ENCODE peak calls at places on chromosomes 13 and 19, in five cellular contexts. One of them, this sample, is unnamed. For H3K27me3, the result is how much of the 10 kb centered on the place peaks cover.

GRCh38 chr19:55119053-55119452 is 1.6 kb upstream of the PPP1R12C start:
- DNase-seq in lung: no peak
- DNase-seq in uterus: no peak
- DNase-seq in tibial nerve: no peak
- DNase-seq in bronchial epithelial cell: no peak
- DNase-seq in this sample: no peak

GRCh38 chr19:17235618-17236413 is 9.8 kb downstream of the OCEL1 start:
- DNase-seq in lung: peak
- DNase-seq in bronchial epithelial cell: peak
- DNase-seq in uterus: peak
- DNase-seq in tibial nerve: no peak
- DNase-seq in this sample: peak

GRCh38 chr13:27024781-27025492 is 146.7 kb downstream of the USP12 start:
- DNase-seq in uterus: no peak
- DNase-seq in lung: no peak
- DNase-seq in tibial nerve: no peak
- DNase-seq in bronchial epithelial cell: no peak
- DNase-seq in this sample: no peak

GRCh38 chr13:90447735-90448103 is 899.8 kb upstream of the MIR17HG start:
- DNase-seq in bronchial epithelial cell: peak
- DNase-seq in lung: no peak
- DNase-seq in tibial nerve: no peak
- DNase-seq in uterus: no peak
- DNase-seq in this sample: no peak

GRCh38 chr13:42895781-42896180 is 96.3 kb downstream of the EPSTI1 start:
- DNase-seq in bronchial epithelial cell: no peak
- DNase-seq in lung: no peak
- DNase-seq in uterus: no peak
- DNase-seq in tibial nerve: no peak
- DNase-seq in this sample: no peak

GRCh38 chr19:48708471-48708870 is 11.1 kb downstream of the MAMSTR start:
- DNase-seq in tibial nerve: no peak
- DNase-seq in lung: no peak
- DNase-seq in bronchial epithelial cell: no peak
- DNase-seq in uterus: no peak
- DNase-seq in this sample: no peak

GRCh38 chr13:98575876-98576214 is 1.1 kb downstream of the STK24 start:
- DNase-seq in uterus: no peak
- DNase-seq in bronchial epithelial cell: no peak
- DNase-seq in lung: no peak
- DNase-seq in tibial nerve: no peak
- DNase-seq in this sample: no peak

GRCh38 chr13:61111529-61111928 is 304.1 kb downstream of the PCDH20 start:
- DNase-seq in uterus: no peak
- DNase-seq in lung: no peak
- DNase-seq in bronchial epithelial cell: no peak
- DNase-seq in tibial nerve: no peak
- DNase-seq in this sample: no peak

GRCh38 chr19:42850981-42851717 is 28.4 kb downstream of the PSG1 start:
- DNase-seq in uterus: no peak
- DNase-seq in bronchial epithelial cell: peak
- DNase-seq in lung: no peak
- DNase-seq in tibial nerve: peak
- DNase-seq in this sample: peak

GRCh38 chr13:84230568-84230967 is 348.3 kb upstream of the SLITRK1 start:
- DNase-seq in uterus: no peak
- DNase-seq in bronchial epithelial cell: no peak
- DNase-seq in lung: no peak
- DNase-seq in tibial nerve: no peak
- DNase-seq in this sample: no peak

GRCh38 chr19:32199501-32200040 is 145.8 kb upstream of the ZNF507 start:
- DNase-seq in tibial nerve: no peak
- DNase-seq in uterus: no peak
- DNase-seq in lung: peak
- DNase-seq in bronchial epithelial cell: no peak
- DNase-seq in this sample: no peak

GRCh38 chr13:26872444-26873173 is 112.0 kb upstream of the GPR12 start:
- DNase-seq in uterus: no peak
- DNase-seq in lung: no peak
- DNase-seq in bronchial epithelial cell: peak
- DNase-seq in tibial nerve: no peak
- DNase-seq in this sample: peak

GRCh38 chr19:42764836-42765235 is 642 bp downstream of the PSG8 start:
- DNase-seq in tibial nerve: no peak
- DNase-seq in bronchial epithelial cell: no peak
- DNase-seq in lung: no peak
- DNase-seq in uterus: no peak
- DNase-seq in this sample: no peak

GRCh38 chr19:3668331-3669133 is 31.7 kb downstream of the PIP5K1C start:
- DNase-seq in uterus: peak
- DNase-seq in tibial nerve: no peak
- DNase-seq in lung: no peak
- DNase-seq in bronchial epithelial cell: no peak
- DNase-seq in this sample: no peak

GRCh38 chr19:7762719-7763293 is at the start of gene CLEC4M:
- DNase-seq in uterus: no peak
- DNase-seq in lung: no peak
- DNase-seq in bronchial epithelial cell: no peak
- DNase-seq in tibial nerve: no peak
- DNase-seq in this sample: no peak

GRCh38 chr13:30577381-30577780 is 40.3 kb upstream of the USPL1 start:
- DNase-seq in tibial nerve: no peak
- DNase-seq in lung: no peak
- DNase-seq in uterus: no peak
- DNase-seq in bronchial epithelial cell: peak
- DNase-seq in this sample: no peak

GRCh38 chr13:41019578-41020347 is 647 bp upstream of the ELF1 start:
- DNase-seq in bronchial epithelial cell: no peak
- DNase-seq in tibial nerve: no peak
- DNase-seq in uterus: no peak
- DNase-seq in lung: no peak
- DNase-seq in this sample: peak

GRCh38 chr19:55638864-55639359 is 1.9 kb upstream of the ZNF580 start:
- DNase-seq in lung: no peak
- DNase-seq in bronchial epithelial cell: no peak
- DNase-seq in uterus: no peak
- DNase-seq in tibial nerve: no peak
- DNase-seq in this sample: no peak

GRCh38 chr19:40394816-40395210 is 4.8 kb upstream of the HIPK4 start:
- DNase-seq in bronchial epithelial cell: no peak
- DNase-seq in lung: no peak
- DNase-seq in uterus: no peak
- DNase-seq in tibial nerve: no peak
- DNase-seq in this sample: no peak

GRCh38 chr13:109332501-109333499 is 453.6 kb downstream of the IRS2 start:
- DNase-seq in bronchial epithelial cell: no peak
- DNase-seq in tibial nerve: no peak
- DNase-seq in uterus: no peak
- DNase-seq in lung: no peak
- DNase-seq in this sample: no peak

GRCh38 chr19:18414504-18415176 is 4.6 kb upstream of the SSBP4 start:
- DNase-seq in tibial nerve: no peak
- DNase-seq in lung: no peak
- DNase-seq in uterus: peak
- DNase-seq in bronchial epithelial cell: no peak
- DNase-seq in this sample: no peak

GRCh38 chr13:66462187-66462586 is 767.9 kb downstream of the PCDH9 start:
- DNase-seq in uterus: no peak
- DNase-seq in tibial nerve: no peak
- DNase-seq in lung: no peak
- DNase-seq in bronchial epithelial cell: no peak
- DNase-seq in this sample: no peak

GRCh38 chr13:66405908-66406802 is 824.0 kb downstream of the PCDH9 start:
- DNase-seq in bronchial epithelial cell: peak
- DNase-seq in tibial nerve: no peak
- DNase-seq in lung: no peak
- DNase-seq in uterus: no peak
- DNase-seq in this sample: no peak

GRCh38 chr19:1407662-1408299 is 395 bp downstream of the DAZAP1 start:
- DNase-seq in tibial nerve: no peak
- DNase-seq in uterus: peak
- DNase-seq in bronchial epithelial cell: no peak
- DNase-seq in lung: peak
- DNase-seq in this sample: no peak

GRCh38 chr13:103703246-103703645 is 637.0 kb upstream of the SLC10A2 start:
- DNase-seq in lung: no peak
- DNase-seq in uterus: no peak
- DNase-seq in tibial nerve: no peak
- DNase-seq in bronchial epithelial cell: no peak
- DNase-seq in this sample: no peak

GRCh38 chr13:32947411-32947810 is 68.8 kb upstream of the KL start:
- DNase-seq in uterus: no peak
- DNase-seq in lung: no peak
- DNase-seq in bronchial epithelial cell: no peak
- DNase-seq in tibial nerve: no peak
- DNase-seq in this sample: no peak

GRCh38 chr13:27147530-27148170 is 24.0 kb downstream of the USP12 start:
- DNase-seq in tibial nerve: no peak
- DNase-seq in lung: no peak
- DNase-seq in bronchial epithelial cell: no peak
- DNase-seq in uterus: no peak
- DNase-seq in this sample: no peak

GRCh38 chr13:28854657-28855056 is 34.5 kb downstream of the MTUS2 start:
- DNase-seq in tibial nerve: no peak
- DNase-seq in uterus: no peak
- DNase-seq in bronchial epithelial cell: no peak
- DNase-seq in lung: no peak
- DNase-seq in this sample: peak

GRCh38 chr13:28455580-28456194 is 39.2 kb downstream of the FLT1 start:
- DNase-seq in lung: no peak
- DNase-seq in bronchial epithelial cell: no peak
- DNase-seq in tibial nerve: no peak
- DNase-seq in uterus: no peak
- DNase-seq in this sample: no peak

GRCh38 chr19:34299576-34299975 is 45.2 kb downstream of the GARRE1 start:
- DNase-seq in bronchial epithelial cell: no peak
- DNase-seq in tibial nerve: no peak
- DNase-seq in lung: no peak
- DNase-seq in uterus: no peak
- DNase-seq in this sample: no peak

GRCh38 chr19:53905787-53906186 is 3.3 kb upstream of the CACNG7 start:
- DNase-seq in tibial nerve: no peak
- DNase-seq in uterus: no peak
- DNase-seq in bronchial epithelial cell: no peak
- DNase-seq in lung: no peak
- DNase-seq in this sample: no peak
- H3K27me3 ChIP-seq in tibial nerve: half or more
- H3K27me3 ChIP-seq in uterus: under half
- H3K27me3 ChIP-seq in bronchial epithelial cell: under half
- H3K27me3 ChIP-seq in lung: under half
- H3K27me3 ChIP-seq in this sample: under half

GRCh38 chr13:25493930-25494707 is 122.3 kb downstream of the ATP8A2 start:
- DNase-seq in bronchial epithelial cell: no peak
- DNase-seq in uterus: no peak
- DNase-seq in tibial nerve: no peak
- DNase-seq in lung: no peak
- DNase-seq in this sample: no peak
- H3K27me3 ChIP-seq in bronchial epithelial cell: under half
- H3K27me3 ChIP-seq in uterus: under half
- H3K27me3 ChIP-seq in tibial nerve: under half
- H3K27me3 ChIP-seq in lung: under half
- H3K27me3 ChIP-seq in this sample: under half

GRCh38 chr19:50661087-50661486 is 11.8 kb downstream of the C19orf81 start:
- DNase-seq in tibial nerve: no peak
- DNase-seq in uterus: no peak
- DNase-seq in lung: no peak
- DNase-seq in bronchial epithelial cell: no peak
- DNase-seq in this sample: no peak
- H3K27me3 ChIP-seq in tibial nerve: half or more
- H3K27me3 ChIP-seq in uterus: under half
- H3K27me3 ChIP-seq in lung: under half
- H3K27me3 ChIP-seq in bronchial epithelial cell: under half
- H3K27me3 ChIP-seq in this sample: under half

GRCh38 chr19:39054091-39054470 is 21.7 kb upstream of the FBXO27 start:
- DNase-seq in bronchial epithelial cell: no peak
- DNase-seq in tibial nerve: no peak
- DNase-seq in uterus: no peak
- DNase-seq in lung: no peak
- DNase-seq in this sample: no peak
- H3K27me3 ChIP-seq in bronchial epithelial cell: under half
- H3K27me3 ChIP-seq in tibial nerve: under half
- H3K27me3 ChIP-seq in uterus: under half
- H3K27me3 ChIP-seq in lung: under half
- H3K27me3 ChIP-seq in this sample: under half